ENCODE peak calls at places on chromosomes 12 and 14, in seven cellular contexts. One of them, this sample, is unnamed.

GRCh38 chr12:3255071-3255470 is 177.9 kb downstream of the TSPAN9 start:
- DNase-seq in GM12878: no peak
- DNase-seq in neural progenitor cell: no peak
- DNase-seq in DND-41: no peak
- DNase-seq in H1: no peak
- DNase-seq in IMR-90: no peak
- DNase-seq in SK-N-SH: no peak
- DNase-seq in this sample: no peak

GRCh38 chr12:84858796-84859195 is 53.8 kb downstream of the SLC6A15 start:
- DNase-seq in SK-N-SH: no peak
- DNase-seq in IMR-90: no peak
- DNase-seq in DND-41: no peak
- DNase-seq in H1: no peak
- DNase-seq in GM12878: no peak
- DNase-seq in neural progenitor cell: no peak
- DNase-seq in this sample: no peak

GRCh38 chr12:65936529-65936911 is 112.2 kb downstream of the HMGA2 start:
- DNase-seq in DND-41: no peak
- DNase-seq in GM12878: no peak
- DNase-seq in IMR-90: no peak
- DNase-seq in H1: no peak
- DNase-seq in SK-N-SH: no peak
- DNase-seq in neural progenitor cell: no peak
- DNase-seq in this sample: no peak

GRCh38 chr12:13371367-13371766 is 174.8 kb downstream of the EMP1 start:
- DNase-seq in DND-41: no peak
- DNase-seq in neural progenitor cell: no peak
- DNase-seq in IMR-90: no peak
- DNase-seq in SK-N-SH: no peak
- DNase-seq in GM12878: no peak
- DNase-seq in H1: no peak
- DNase-seq in this sample: no peak

GRCh38 chr12:28079539-28079938 is 107.0 kb upstream of the PTHLH start:
- DNase-seq in SK-N-SH: no peak
- DNase-seq in DND-41: no peak
- DNase-seq in IMR-90: no peak
- DNase-seq in H1: no peak
- DNase-seq in neural progenitor cell: no peak
- DNase-seq in GM12878: no peak
- DNase-seq in this sample: no peak

GRCh38 chr12:126233625-126234024 is 1168.4 kb downstream of the AACS start:
- DNase-seq in SK-N-SH: no peak
- DNase-seq in H1: peak
- DNase-seq in neural progenitor cell: no peak
- DNase-seq in DND-41: no peak
- DNase-seq in IMR-90: no peak
- DNase-seq in GM12878: no peak
- DNase-seq in this sample: no peak

GRCh38 chr14:58755026-58755929 is 117.5 kb downstream of the DACT1 start:
- DNase-seq in H1: no peak
- DNase-seq in GM12878: no peak
- DNase-seq in SK-N-SH: no peak
- DNase-seq in DND-41: no peak
- DNase-seq in IMR-90: no peak
- DNase-seq in neural progenitor cell: peak
- DNase-seq in this sample: peak

GRCh38 chr12:94165152-94165551 is 16.8 kb downstream of the PLXNC1 start:
- DNase-seq in neural progenitor cell: peak
- DNase-seq in DND-41: no peak
- DNase-seq in GM12878: no peak
- DNase-seq in SK-N-SH: no peak
- DNase-seq in H1: no peak
- DNase-seq in IMR-90: no peak
- DNase-seq in this sample: no peak

GRCh38 chr12:46661161-46661845 is 164.5 kb downstream of the SLC38A4 start:
- DNase-seq in neural progenitor cell: peak
- DNase-seq in IMR-90: peak
- DNase-seq in DND-41: peak
- DNase-seq in SK-N-SH: peak
- DNase-seq in GM12878: peak
- DNase-seq in H1: no peak
- DNase-seq in this sample: peak

GRCh38 chr12:42481368-42481767 is 108.2 kb downstream of the PRICKLE1 start:
- DNase-seq in SK-N-SH: no peak
- DNase-seq in DND-41: no peak
- DNase-seq in IMR-90: no peak
- DNase-seq in H1: peak
- DNase-seq in neural progenitor cell: peak
- DNase-seq in GM12878: no peak
- DNase-seq in this sample: no peak

GRCh38 chr14:68819260-68819691 is 26.4 kb upstream of the ZFP36L1 start:
- DNase-seq in SK-N-SH: peak
- DNase-seq in H1: no peak
- DNase-seq in DND-41: no peak
- DNase-seq in GM12878: no peak
- DNase-seq in IMR-90: peak
- DNase-seq in neural progenitor cell: peak
- DNase-seq in this sample: peak

GRCh38 chr14:92897922-92898599 is 24.9 kb upstream of the CHGA start:
- DNase-seq in SK-N-SH: no peak
- DNase-seq in H1: no peak
- DNase-seq in DND-41: no peak
- DNase-seq in IMR-90: no peak
- DNase-seq in neural progenitor cell: no peak
- DNase-seq in GM12878: no peak
- DNase-seq in this sample: no peak

GRCh38 chr12:66279127-66279712 is 23.1 kb upstream of the HELB start:
- DNase-seq in DND-41: peak
- DNase-seq in IMR-90: peak
- DNase-seq in neural progenitor cell: peak
- DNase-seq in GM12878: no peak
- DNase-seq in SK-N-SH: peak
- DNase-seq in H1: no peak
- DNase-seq in this sample: no peak

GRCh38 chr14:102215522-102216250 is 76.0 kb downstream of the WDR20 start:
- DNase-seq in neural progenitor cell: no peak
- DNase-seq in SK-N-SH: no peak
- DNase-seq in IMR-90: peak
- DNase-seq in DND-41: no peak
- DNase-seq in H1: no peak
- DNase-seq in GM12878: no peak
- DNase-seq in this sample: no peak

GRCh38 chr12:124463341-124463861 is 104.0 kb downstream of the NCOR2 start:
- DNase-seq in H1: no peak
- DNase-seq in neural progenitor cell: peak
- DNase-seq in GM12878: no peak
- DNase-seq in IMR-90: no peak
- DNase-seq in DND-41: no peak
- DNase-seq in SK-N-SH: no peak
- DNase-seq in this sample: no peak

GRCh38 chr14:68794856-68795601 is 2.2 kb upstream of the ZFP36L1 start:
- DNase-seq in H1: no peak
- DNase-seq in SK-N-SH: peak
- DNase-seq in IMR-90: peak
- DNase-seq in GM12878: no peak
- DNase-seq in DND-41: peak
- DNase-seq in neural progenitor cell: peak
- DNase-seq in this sample: peak

GRCh38 chr12:70638639-70639349 is 1.6 kb upstream of the PTPRB start:
- DNase-seq in SK-N-SH: no peak
- DNase-seq in GM12878: no peak
- DNase-seq in neural progenitor cell: no peak
- DNase-seq in DND-41: no peak
- DNase-seq in IMR-90: no peak
- DNase-seq in H1: no peak
- DNase-seq in this sample: no peak

DNA sequence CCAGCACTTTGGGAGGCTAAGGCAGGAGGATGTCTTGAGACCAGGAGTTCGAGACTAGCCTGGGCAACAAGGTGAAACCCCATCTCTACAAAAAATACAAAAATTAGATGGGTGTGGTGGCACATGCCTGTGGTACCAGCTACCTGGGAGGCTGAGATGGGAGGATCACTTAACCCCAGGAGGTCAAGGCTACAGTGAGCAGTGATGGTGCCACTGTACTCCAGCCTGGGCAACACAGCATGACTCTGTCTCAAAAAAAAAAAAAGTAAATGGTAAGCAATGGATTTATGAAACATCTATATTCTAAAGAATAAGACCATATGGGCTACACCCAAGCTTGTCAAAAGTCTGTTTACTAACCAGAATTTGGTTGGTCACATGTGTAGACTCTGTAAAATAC is 12.3 kb downstream of the FGD6 start:
- DNase-seq in neural progenitor cell: no peak
- DNase-seq in DND-41: no peak
- DNase-seq in IMR-90: no peak
- DNase-seq in SK-N-SH: no peak
- DNase-seq in GM12878: no peak
- DNase-seq in H1: no peak
- DNase-seq in this sample: no peak
- H3K9ac ChIP-seq in neural progenitor cell: no peak
- H3K9ac ChIP-seq in DND-41: no peak
- H3K9ac ChIP-seq in IMR-90: no peak
- H3K9ac ChIP-seq in SK-N-SH: peak
- H3K9ac ChIP-seq in GM12878: no peak
- H3K9ac ChIP-seq in H1: no peak
- H3K9ac ChIP-seq in this sample: no peak

GRCh38 chr12:6570264-6570887 is 2.3 kb upstream of the NOP2 start:
- DNase-seq in IMR-90: no peak
- DNase-seq in SK-N-SH: peak
- DNase-seq in H1: no peak
- DNase-seq in neural progenitor cell: peak
- DNase-seq in DND-41: peak
- DNase-seq in GM12878: no peak
- DNase-seq in this sample: peak
- TF ChIP-seq CTCF in IMR-90: peak
- TF ChIP-seq CTCF in SK-N-SH: peak
- TF ChIP-seq CTCF in H1: peak
- TF ChIP-seq CTCF in neural progenitor cell: peak
- TF ChIP-seq CTCF in DND-41: peak
- TF ChIP-seq CTCF in GM12878: peak
- TF ChIP-seq CTCF in this sample: peak

GRCh38 chr14:72614891-72615410 is 278.9 kb downstream of the DPF3 start:
- DNase-seq in DND-41: no peak
- DNase-seq in GM12878: no peak
- DNase-seq in H1: no peak
- DNase-seq in neural progenitor cell: no peak
- DNase-seq in IMR-90: no peak
- DNase-seq in SK-N-SH: no peak
- DNase-seq in this sample: peak
- H3K27ac ChIP-seq in DND-41: no peak
- H3K27ac ChIP-seq in GM12878: no peak
- H3K27ac ChIP-seq in H1: no peak
- H3K27ac ChIP-seq in neural progenitor cell: no peak
- H3K27ac ChIP-seq in IMR-90: peak
- H3K27ac ChIP-seq in SK-N-SH: no peak
- H3K27ac ChIP-seq in this sample: no peak

DNA sequence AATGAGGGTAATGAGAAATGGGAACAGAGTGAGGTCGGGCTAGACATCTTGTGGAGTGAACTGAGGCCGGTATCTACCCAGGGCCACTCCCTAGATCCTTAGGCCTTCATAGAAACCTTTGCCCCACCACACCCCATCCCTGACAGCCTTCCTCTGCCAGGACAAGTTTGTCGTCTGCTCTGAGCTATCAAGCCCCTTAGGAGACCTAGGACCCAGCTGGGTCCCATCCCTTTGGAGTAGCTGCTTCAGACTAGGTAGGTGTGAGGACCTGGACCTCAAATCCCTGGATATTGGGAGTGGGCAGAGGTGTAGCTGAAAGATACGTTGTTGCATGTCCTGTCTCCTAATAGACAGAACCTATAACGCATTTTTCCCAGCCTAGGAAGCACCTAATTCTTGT is at the start of gene TMEM253:
- DNase-seq in IMR-90: no peak
- DNase-seq in DND-41: no peak
- DNase-seq in GM12878: no peak
- DNase-seq in H1: no peak
- DNase-seq in SK-N-SH: no peak
- DNase-seq in neural progenitor cell: no peak
- DNase-seq in this sample: peak
- H3K9ac ChIP-seq in IMR-90: no peak
- H3K9ac ChIP-seq in DND-41: peak
- H3K9ac ChIP-seq in GM12878: no peak
- H3K9ac ChIP-seq in H1: no peak
- H3K9ac ChIP-seq in SK-N-SH: no peak
- H3K9ac ChIP-seq in neural progenitor cell: no peak
- H3K9ac ChIP-seq in this sample: peak

DNA sequence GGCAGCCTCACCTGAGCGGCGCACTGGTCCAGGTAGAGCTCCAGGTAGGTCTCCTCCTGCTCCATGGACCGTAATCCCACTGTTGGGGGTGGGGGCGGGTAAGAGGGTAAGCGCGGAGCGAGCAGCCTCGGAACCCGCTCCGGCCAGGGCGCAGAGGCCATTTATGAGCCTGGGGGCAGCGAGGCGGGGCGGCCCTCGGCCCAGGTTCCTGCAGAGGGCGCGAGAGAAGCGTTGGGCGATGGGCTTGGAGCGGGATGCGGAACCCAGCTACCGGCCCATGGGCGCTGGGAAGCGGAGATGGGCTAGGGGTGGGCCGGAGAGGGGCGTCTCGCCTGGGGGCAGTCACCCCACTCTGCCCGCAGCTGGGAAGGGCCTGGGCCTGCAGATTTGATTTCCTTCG is at the start of gene TBPL2:
- DNase-seq in DND-41: no peak
- DNase-seq in GM12878: no peak
- DNase-seq in H1: peak
- DNase-seq in SK-N-SH: no peak
- DNase-seq in neural progenitor cell: peak
- DNase-seq in IMR-90: no peak
- DNase-seq in this sample: no peak
- TF ChIP-seq CTCF in DND-41: no peak
- TF ChIP-seq CTCF in GM12878: no peak
- TF ChIP-seq CTCF in H1: peak
- TF ChIP-seq CTCF in SK-N-SH: peak
- TF ChIP-seq CTCF in neural progenitor cell: peak
- TF ChIP-seq CTCF in IMR-90: peak
- TF ChIP-seq CTCF in this sample: no peak

GRCh38 chr12:92899388-92900001 is 29.6 kb downstream of the EEA1 start:
- DNase-seq in SK-N-SH: peak
- DNase-seq in H1: peak
- DNase-seq in neural progenitor cell: peak
- DNase-seq in DND-41: no peak
- DNase-seq in IMR-90: peak
- DNase-seq in GM12878: no peak
- DNase-seq in this sample: peak

GRCh38 chr12:92897844-92898243 is 31.3 kb downstream of the EEA1 start:
- DNase-seq in GM12878: no peak
- DNase-seq in DND-41: no peak
- DNase-seq in H1: no peak
- DNase-seq in neural progenitor cell: no peak
- DNase-seq in SK-N-SH: no peak
- DNase-seq in IMR-90: no peak
- DNase-seq in this sample: no peak

GRCh38 chr12:92898755-92899154 is 30.3 kb downstream of the EEA1 start:
- DNase-seq in H1: no peak
- DNase-seq in neural progenitor cell: no peak
- DNase-seq in DND-41: no peak
- DNase-seq in GM12878: no peak
- DNase-seq in SK-N-SH: no peak
- DNase-seq in IMR-90: peak
- DNase-seq in this sample: no peak
- H3K27ac ChIP-seq in H1: no peak
- H3K27ac ChIP-seq in neural progenitor cell: no peak
- H3K27ac ChIP-seq in DND-41: no peak
- H3K27ac ChIP-seq in GM12878: no peak
- H3K27ac ChIP-seq in SK-N-SH: peak
- H3K27ac ChIP-seq in IMR-90: no peak
- H3K27ac ChIP-seq in this sample: peak

This sample was measured in colonic mucosa.